ENCODE peak calls at places on chromosomes 3 and 15, in four cellular contexts. X is WTC11, L is GM12878, S is SK-N-SH. H is an unnamed sample.

GRCh38 chr3:74267583-74268184 is 346.8 kb downstream of the CNTN3 start:
- DNase-seq in X (peak; percentile 47), L (no peak), S (peak; percentile 48), H (peak; percentile 31)

GRCh38 chr3:182516597-182517336 is 276.5 kb upstream of the ATP11B start:
- DNase-seq in X (no peak), L (peak; percentile 46), S (no peak), H (no peak)

GRCh38 chr3:169053427-169053826 is 610.1 kb downstream of the MECOM start:
- DNase-seq in X (no peak), L (no peak), S (no peak), H (no peak)

GRCh38 chr3:196965112-196965803 is 3.4 kb downstream of the PIGZ start:
- DNase-seq in X (no peak), L (no peak), S (no peak), H (no peak)

GRCh38 chr3:156495816-156496215 is 59.1 kb downstream of the SSR3 start:
- DNase-seq in X (no peak), L (no peak), S (no peak), H (no peak)

GRCh38 chr15:40328176-40328575 is 4.7 kb downstream of the INAFM2 start:
- DNase-seq in X (no peak), L (no peak), S (no peak), H (no peak)

GRCh38 chr15:69881760-69882159 is 216.0 kb downstream of the TLE3 start:
- DNase-seq in X (no peak), L (peak; percentile 27), S (no peak), H (no peak)

GRCh38 chr3:171242951-171243350 is 216.4 kb upstream of the SLC2A2 start:
- DNase-seq in X (no peak), L (no peak), S (no peak), H (no peak)

GRCh38 chr15:51879555-51879954 is 50.1 kb downstream of the TMOD3 start:
- DNase-seq in X (no peak), L (no peak), S (no peak), H (no peak)

GRCh38 chr3:72116226-72116625 is 331.3 kb upstream of the PROK2 start:
- DNase-seq in X (no peak), L (no peak), S (no peak), H (no peak)
- TF ChIP-seq USF1 in X (no peak), L (no peak), S (no peak), H (no peak)

DNA sequence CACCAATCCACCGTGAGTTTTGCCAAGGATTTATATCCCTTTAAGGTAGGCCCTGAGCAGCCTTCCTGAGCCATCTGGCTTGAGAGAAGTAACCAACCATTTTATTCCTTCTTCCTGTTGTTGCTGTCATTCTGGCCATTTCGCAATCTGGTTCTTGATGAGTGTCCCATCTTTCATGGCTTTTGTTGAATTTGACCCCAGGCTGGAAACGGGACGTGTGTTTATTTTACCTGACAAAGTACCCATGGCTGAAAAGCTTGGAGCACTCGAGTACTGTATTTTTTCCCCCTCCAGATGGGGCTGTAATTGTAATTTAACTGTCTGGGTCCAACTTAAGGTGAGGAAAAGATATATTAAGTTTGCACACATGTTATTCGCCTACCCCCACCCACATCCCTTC is 173.4 kb downstream of the WNT5A start:
- DNase-seq in X (no peak), L (no peak), S (no peak), H (no peak)
- TF ChIP-seq USF1 in X (no peak), L (no peak), S (no peak), H (no peak)

GRCh38 chr3:100317928-100318327 is 16.6 kb upstream of the NIT2 start:
- DNase-seq in X (no peak), L (no peak), S (no peak), H (no peak)

GRCh38 chr3:100319951-100320350 is 14.6 kb upstream of the NIT2 start:
- DNase-seq in X (no peak), L (no peak), S (no peak), H (no peak)

GRCh38 chr3:100311011-100311410 is 23.5 kb upstream of the NIT2 start:
- DNase-seq in X (no peak), L (no peak), S (no peak), H (no peak)

GRCh38 chr3:100316656-100317069 is 17.9 kb upstream of the NIT2 start:
- DNase-seq in X (no peak), L (no peak), S (peak; percentile 45), H (peak; percentile 68)
- TF ChIP-seq USF1 in X (no peak), L (no peak), S (no peak), H (no peak)

DNA sequence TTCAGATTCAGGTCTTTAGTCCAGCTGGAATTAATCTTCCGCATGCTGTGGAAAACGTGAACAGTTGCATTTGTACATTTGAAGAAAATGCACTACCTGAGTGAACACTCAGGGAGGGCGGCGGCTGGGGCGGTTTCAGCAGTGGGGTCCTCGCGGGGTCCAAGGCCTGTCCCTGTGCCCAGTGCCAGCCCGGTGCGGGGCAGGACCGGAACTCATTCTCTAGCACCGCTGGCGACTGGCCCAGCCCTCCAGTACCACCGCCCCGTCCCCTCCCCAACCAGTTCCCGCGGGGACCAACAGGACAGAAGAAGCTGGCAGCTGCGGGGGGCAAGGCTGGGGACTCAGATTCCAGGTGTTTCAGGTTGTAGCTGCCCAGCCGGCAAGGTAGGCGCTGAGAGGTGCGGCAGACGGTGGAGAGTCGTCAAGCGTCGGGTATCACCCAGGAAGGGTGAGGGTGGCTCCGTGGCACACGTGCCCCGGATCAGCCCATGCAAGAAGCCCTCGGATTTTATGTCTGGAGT is 72.2 kb upstream of the ARNT2 start:
- DNase-seq in X (no peak), L (no peak), S (no peak), H (no peak)
- TF ChIP-seq USF1 in X (no peak), L (no peak), S (no peak), H (no peak)

H was measured in K562.